ENCODE peak calls at places on chromosomes 5 and 9, in four cellular contexts. One of them, this sample, is unnamed.

GRCh38 chr9:3434594-3434993 is 91.2 kb downstream of the RFX3 start:
- DNase-seq in H9: no peak
- DNase-seq in IMR-90: peak
- DNase-seq in mesendoderm: no peak
- DNase-seq in this sample: no peak

GRCh38 chr5:107477492-107477891 is 193.2 kb downstream of the EFNA5 start:
- DNase-seq in mesendoderm: no peak
- DNase-seq in IMR-90: no peak
- DNase-seq in H9: no peak
- DNase-seq in this sample: no peak

GRCh38 chr9:101486693-101487442 is 46.8 kb upstream of the RNF20 start:
- DNase-seq in mesendoderm: peak
- DNase-seq in IMR-90: peak
- DNase-seq in H9: peak
- DNase-seq in this sample: peak

GRCh38 chr5:5419291-5420210 is 2.9 kb upstream of the ICE1 start:
- DNase-seq in H9: peak
- DNase-seq in IMR-90: peak
- DNase-seq in mesendoderm: peak
- DNase-seq in this sample: no peak

GRCh38 chr5:76781775-76782174 is 37.1 kb upstream of the F2RL1 start:
- DNase-seq in IMR-90: no peak
- DNase-seq in mesendoderm: peak
- DNase-seq in H9: no peak
- DNase-seq in this sample: no peak

GRCh38 chr5:107526263-107526937 is 144.3 kb downstream of the EFNA5 start:
- DNase-seq in IMR-90: peak
- DNase-seq in mesendoderm: no peak
- DNase-seq in H9: no peak
- DNase-seq in this sample: no peak

GRCh38 chr5:140554454-140554853 is 2.8 kb downstream of the SRA1 start:
- DNase-seq in mesendoderm: no peak
- DNase-seq in IMR-90: peak
- DNase-seq in H9: no peak
- DNase-seq in this sample: no peak

GRCh38 chr5:55037046-55037771 is 13.2 kb downstream of the GZMK start:
- DNase-seq in H9: peak
- DNase-seq in IMR-90: no peak
- DNase-seq in mesendoderm: peak
- DNase-seq in this sample: peak

GRCh38 chr9:15277400-15278137 is 29.4 kb downstream of the TTC39B start:
- DNase-seq in mesendoderm: peak
- DNase-seq in H9: no peak
- DNase-seq in IMR-90: peak
- DNase-seq in this sample: no peak

GRCh38 chr9:86098793-86099694 is at the start of gene GOLM1:
- DNase-seq in mesendoderm: peak
- DNase-seq in H9: peak
- DNase-seq in IMR-90: peak
- DNase-seq in this sample: peak

GRCh38 chr5:124580925-124581821 is 165.3 kb downstream of the ZNF608 start:
- DNase-seq in H9: peak
- DNase-seq in mesendoderm: peak
- DNase-seq in IMR-90: no peak
- DNase-seq in this sample: peak

GRCh38 chr9:3848445-3849114 is 322.8 kb upstream of the RFX3 start:
- DNase-seq in H9: peak
- DNase-seq in mesendoderm: peak
- DNase-seq in IMR-90: peak
- DNase-seq in this sample: peak

GRCh38 chr5:55568629-55569512 is 34.1 kb upstream of the PLPP1 start:
- DNase-seq in H9: no peak
- DNase-seq in IMR-90: no peak
- DNase-seq in mesendoderm: no peak
- DNase-seq in this sample: no peak

GRCh38 chr9:120985759-120986353 is 59.3 kb upstream of the TRAF1 start:
- DNase-seq in IMR-90: peak
- DNase-seq in H9: no peak
- DNase-seq in mesendoderm: peak
- DNase-seq in this sample: no peak

GRCh38 chr5:87009146-87009545 is 258.5 kb upstream of the RASA1 start:
- DNase-seq in H9: no peak
- DNase-seq in mesendoderm: no peak
- DNase-seq in IMR-90: peak
- DNase-seq in this sample: no peak

GRCh38 chr5:170681013-170681433 is 102.5 kb upstream of the GABRP start:
- DNase-seq in mesendoderm: peak
- DNase-seq in IMR-90: peak
- DNase-seq in H9: peak
- DNase-seq in this sample: peak

GRCh38 chr5:4395752-4396151 is 744.4 kb upstream of the ADAMTS16 start:
- DNase-seq in IMR-90: no peak
- DNase-seq in H9: no peak
- DNase-seq in mesendoderm: no peak
- DNase-seq in this sample: no peak

GRCh38 chr9:2709645-2710101 is 7.6 kb upstream of the KCNV2 start:
- DNase-seq in H9: no peak
- DNase-seq in IMR-90: no peak
- DNase-seq in mesendoderm: peak
- DNase-seq in this sample: no peak

GRCh38 chr9:26650325-26650724 is 242.3 kb downstream of the CAAP1 start:
- DNase-seq in mesendoderm: no peak
- DNase-seq in H9: no peak
- DNase-seq in IMR-90: no peak
- DNase-seq in this sample: no peak

GRCh38 chr5:158967566-158967965 is 132.2 kb downstream of the EBF1 start:
- DNase-seq in H9: no peak
- DNase-seq in IMR-90: peak
- DNase-seq in mesendoderm: no peak
- DNase-seq in this sample: no peak

GRCh38 chr9:108521063-108521462 is 334.7 kb downstream of the ACTL7B start:
- DNase-seq in IMR-90: peak
- DNase-seq in H9: no peak
- DNase-seq in mesendoderm: no peak
- DNase-seq in this sample: no peak

GRCh38 chr9:128222026-128222425 is 18.8 kb downstream of the DNM1 start:
- DNase-seq in H9: no peak
- DNase-seq in mesendoderm: no peak
- DNase-seq in IMR-90: no peak
- DNase-seq in this sample: no peak

DNA sequence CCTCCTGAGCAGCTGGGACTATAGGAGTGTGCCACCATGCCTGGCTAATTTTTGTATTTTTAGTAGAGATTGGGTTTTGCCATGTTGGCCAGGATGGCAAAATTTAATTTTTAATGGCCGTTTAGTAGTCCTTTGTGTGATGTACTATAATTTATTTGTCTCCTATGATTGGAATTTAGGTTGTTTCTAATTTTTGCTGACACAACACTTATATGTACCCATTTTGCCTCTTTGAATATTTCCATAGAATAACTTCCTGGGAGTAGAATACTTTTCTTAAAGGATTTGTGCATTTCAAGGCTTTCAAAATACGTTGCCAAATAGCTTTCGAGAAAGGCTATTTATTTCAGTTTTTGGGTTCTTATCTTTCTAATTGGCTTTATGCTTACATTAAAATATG is 22.8 kb downstream of the NDFIP1 start:
- DNase-seq in mesendoderm: no peak
- DNase-seq in H9: no peak
- DNase-seq in IMR-90: no peak
- DNase-seq in this sample: no peak
- H3K56ac ChIP-seq in mesendoderm: no peak
- H3K56ac ChIP-seq in H9: no peak
- H3K56ac ChIP-seq in IMR-90: no peak
- H3K56ac ChIP-seq in this sample: no peak

DNA sequence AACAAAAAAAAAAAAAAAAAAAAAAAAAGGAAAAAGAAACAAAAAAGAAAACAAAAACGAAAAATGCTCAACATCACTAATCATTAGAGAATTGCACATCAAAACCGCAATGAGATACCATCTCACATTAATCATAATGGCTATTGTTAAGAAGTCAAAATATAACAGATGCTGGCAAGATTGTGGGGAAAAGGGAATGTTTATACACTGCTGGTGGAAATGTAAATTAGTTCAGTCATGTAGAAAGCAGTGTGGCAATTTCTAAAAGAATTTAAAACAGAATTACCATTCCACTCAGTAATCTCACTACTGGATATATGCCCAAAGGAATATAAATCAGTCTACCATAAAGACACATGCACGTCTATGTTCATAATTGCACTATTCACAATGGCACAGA is 50.4 kb upstream of the PRR16 start:
- DNase-seq in mesendoderm: no peak
- DNase-seq in IMR-90: no peak
- DNase-seq in H9: no peak
- DNase-seq in this sample: no peak
- H3K56ac ChIP-seq in mesendoderm: no peak
- H3K56ac ChIP-seq in IMR-90: no peak
- H3K56ac ChIP-seq in H9: no peak
- H3K56ac ChIP-seq in this sample: no peak

DNA sequence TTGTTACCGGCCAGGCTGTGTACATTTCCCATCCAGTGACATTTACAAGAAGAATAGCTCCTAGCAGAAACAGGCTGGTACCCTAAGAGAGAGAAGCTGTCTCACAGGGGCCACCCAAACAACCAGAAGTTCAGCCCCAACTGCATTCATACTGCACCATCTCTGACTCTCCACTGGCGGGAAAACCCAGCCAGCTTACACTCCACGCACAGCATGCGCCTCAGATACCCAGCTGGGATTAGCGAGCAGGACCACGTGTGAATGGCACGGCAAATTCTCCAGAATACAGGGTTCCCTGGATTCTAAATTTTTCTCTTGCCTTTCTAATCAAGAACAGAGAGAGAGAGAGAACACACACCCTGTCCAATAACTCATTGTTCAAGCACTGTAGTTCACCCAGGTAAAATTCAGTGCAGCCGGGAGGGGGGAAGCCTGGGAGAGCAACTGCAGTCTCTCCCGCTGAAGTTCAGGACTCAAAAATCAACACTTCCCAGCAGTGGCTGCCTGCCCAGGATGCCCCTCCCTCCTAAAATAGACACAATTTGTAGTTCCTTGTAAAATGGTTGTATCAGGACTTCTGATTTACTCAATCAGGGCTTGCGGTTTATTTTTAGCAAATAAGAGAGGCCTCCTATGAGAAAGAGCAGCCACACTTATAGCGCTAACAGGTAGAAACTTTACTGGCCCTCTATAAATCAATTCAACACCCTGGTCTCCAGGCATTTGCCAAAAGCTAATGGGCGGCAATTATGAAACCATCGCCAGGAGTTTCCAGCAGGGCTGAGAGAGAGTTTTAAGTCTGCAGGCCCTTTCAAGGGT is 2.2 kb downstream of the COL23A1 start:
- DNase-seq in H9: no peak
- DNase-seq in IMR-90: no peak
- DNase-seq in mesendoderm: peak
- DNase-seq in this sample: no peak
- H3K56ac ChIP-seq in H9: no peak
- H3K56ac ChIP-seq in IMR-90: no peak
- H3K56ac ChIP-seq in mesendoderm: peak
- H3K56ac ChIP-seq in this sample: no peak

DNA sequence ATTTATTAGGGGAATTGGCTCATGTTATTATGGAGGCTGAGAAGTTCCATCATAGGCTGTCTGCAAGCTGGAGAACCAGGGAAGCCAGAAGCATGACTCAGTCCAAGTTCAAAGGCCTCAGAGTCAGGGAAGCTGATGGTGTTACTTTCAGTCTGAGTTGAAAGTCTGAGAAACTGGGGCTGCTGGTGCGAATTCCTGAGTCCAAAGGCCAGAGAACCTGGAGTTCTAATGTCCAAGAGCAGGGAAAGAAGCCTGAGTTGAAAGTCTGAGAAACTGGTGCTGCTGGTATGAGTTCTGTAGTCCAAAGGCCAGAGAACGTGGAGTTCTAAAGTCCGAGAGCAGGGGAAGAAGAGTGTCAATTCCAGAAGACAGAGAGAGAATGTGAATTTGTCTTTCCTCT is 641.1 kb downstream of the ISL1 start:
- DNase-seq in mesendoderm: peak
- DNase-seq in IMR-90: no peak
- DNase-seq in H9: no peak
- DNase-seq in this sample: no peak
- H3K56ac ChIP-seq in mesendoderm: no peak
- H3K56ac ChIP-seq in IMR-90: no peak
- H3K56ac ChIP-seq in H9: no peak
- H3K56ac ChIP-seq in this sample: no peak

This sample was measured in H1.